ENCODE peak calls at places on chromosome 10, in five cellular contexts. S, U, F, N and Q are unnamed samples.

GRCh38 chr10:62610649-62611229 is 193.8 kb upstream of the ADO start:
- DNase-seq in S (peak), U (peak), F (peak), N (no peak), Q (peak)

GRCh38 chr10:57169597-57169996 is 808.5 kb upstream of the ZWINT start:
- DNase-seq in S (no peak), U (no peak), F (no peak), N (no peak), Q (no peak)

GRCh38 chr10:108901766-108902365 is 1021.4 kb downstream of the XPNPEP1 start:
- DNase-seq in S (no peak), U (no peak), F (no peak), N (no peak), Q (no peak)

GRCh38 chr10:24825551-24825950 is 101.9 kb upstream of the ARHGAP21 start:
- DNase-seq in S (peak), U (no peak), F (no peak), N (no peak), Q (peak)

GRCh38 chr10:43155716-43156115 is 17.5 kb downstream of the CSGALNACT2 start:
- DNase-seq in S (no peak), U (no peak), F (no peak), N (no peak), Q (no peak)

GRCh38 chr10:100373298-100374136 is 26.5 kb downstream of the SCD start:
- DNase-seq in S (peak), U (peak), F (peak), N (peak), Q (peak)

GRCh38 chr10:89352802-89353201 is 25.0 kb downstream of the IFIT3 start:
- DNase-seq in S (no peak), U (no peak), F (no peak), N (no peak), Q (peak)

GRCh38 chr10:87844837-87845623 is 18.3 kb downstream of the KLLN start:
- DNase-seq in S (peak), U (no peak), F (no peak), N (no peak), Q (peak)

GRCh38 chr10:114541081-114541833 is 116.8 kb downstream of the ABLIM1 start:
- DNase-seq in S (peak), U (peak), F (no peak), N (no peak), Q (no peak)

GRCh38 chr10:43683451-43684197 is 34.9 kb upstream of the ZNF32 start:
- DNase-seq in S (peak), U (no peak), F (peak), N (no peak), Q (no peak)

GRCh38 chr10:99917963-99918825 is 91.6 kb downstream of the DNMBP start:
- DNase-seq in S (peak), U (no peak), F (peak), N (no peak), Q (no peak)

GRCh38 chr10:18540195-18540594 is 111.2 kb downstream of the NSUN6 start:
- DNase-seq in S (no peak), U (no peak), F (no peak), N (no peak), Q (no peak)

GRCh38 chr10:99370993-99371392 is 41.8 kb downstream of the CNNM1 start:
- DNase-seq in S (peak), U (no peak), F (peak), N (no peak), Q (peak)

GRCh38 chr10:31873724-31874123 is 54.9 kb downstream of the ARHGAP12 start:
- DNase-seq in S (no peak), U (no peak), F (no peak), N (no peak), Q (no peak)

GRCh38 chr10:82742478-82742877 is 867.5 kb downstream of the NRG3 start:
- DNase-seq in S (peak), U (no peak), F (no peak), N (no peak), Q (no peak)

GRCh38 chr10:89404082-89404481 is 10.3 kb upstream of the IFIT5 start:
- DNase-seq in S (no peak), U (no peak), F (no peak), N (no peak), Q (no peak)

GRCh38 chr10:50152792-50153272 is 85.1 kb downstream of the WASHC2A start:
- DNase-seq in S (no peak), U (no peak), F (no peak), N (no peak), Q (no peak)

GRCh38 chr10:31124852-31125251 is 93.2 kb upstream of the ZNF438 start:
- DNase-seq in S (peak), U (no peak), F (no peak), N (no peak), Q (no peak)

GRCh38 chr10:29166713-29167112 is 122.2 kb upstream of the LYZL1 start:
- DNase-seq in S (no peak), U (no peak), F (no peak), N (no peak), Q (no peak)

GRCh38 chr10:96999337-96999736 is 167.2 kb downstream of the LCOR start:
- DNase-seq in S (no peak), U (no peak), F (no peak), N (no peak), Q (no peak)

GRCh38 chr10:122327237-122328206 is 47.0 kb upstream of the PLEKHA1 start:
- DNase-seq in S (no peak), U (no peak), F (no peak), N (no peak), Q (no peak)

GRCh38 chr10:21329995-21330627 is 195.4 kb downstream of the SKIDA1 start:
- DNase-seq in S (peak), U (no peak), F (no peak), N (no peak), Q (peak)

GRCh38 chr10:80201592-80202256 is 3.6 kb downstream of the ANXA11 start:
- DNase-seq in S (no peak), U (no peak), F (no peak), N (no peak), Q (no peak)

GRCh38 chr10:104582604-104582951 is 58.5 kb upstream of the SORCS3 start:
- DNase-seq in S (no peak), U (no peak), F (no peak), N (no peak), Q (no peak)

GRCh38 chr10:47363781-47364180 is 15.6 kb downstream of the RBP3 start:
- DNase-seq in S (no peak), U (no peak), F (no peak), N (no peak), Q (no peak)